ENCODE peak calls at places on chromosome 2, in four cellular contexts. One of them, this sample, is unnamed. For H3K4me1, the result is how much of the 10 kb centered on the place peaks cover.

GRCh38 chr2:225020157-225020864 is 22.0 kb downstream of the DOCK10 start:
- DNase-seq in neuronal stem cell: no peak
- DNase-seq in HCT116: no peak
- DNase-seq in cardiac muscle cell: no peak
- DNase-seq in this sample: no peak

GRCh38 chr2:145617906-145618305 is 1098.0 kb upstream of the ZEB2 start:
- DNase-seq in HCT116: no peak
- DNase-seq in cardiac muscle cell: no peak
- DNase-seq in neuronal stem cell: no peak
- DNase-seq in this sample: no peak

GRCh38 chr2:142040554-142040953 is 90.3 kb downstream of the LRP1B start:
- DNase-seq in HCT116: no peak
- DNase-seq in neuronal stem cell: no peak
- DNase-seq in cardiac muscle cell: no peak
- DNase-seq in this sample: no peak

GRCh38 chr2:151097930-151098329 is 163.7 kb downstream of the RBM43 start:
- DNase-seq in HCT116: no peak
- DNase-seq in neuronal stem cell: no peak
- DNase-seq in cardiac muscle cell: no peak
- DNase-seq in this sample: no peak

GRCh38 chr2:128311216-128311754 is 7.4 kb downstream of the HS6ST1 start:
- DNase-seq in HCT116: no peak
- DNase-seq in cardiac muscle cell: no peak
- DNase-seq in neuronal stem cell: no peak
- DNase-seq in this sample: peak

GRCh38 chr2:179594268-179595112 is 266.9 kb downstream of the ZNF385B start:
- DNase-seq in cardiac muscle cell: no peak
- DNase-seq in neuronal stem cell: no peak
- DNase-seq in HCT116: no peak
- DNase-seq in this sample: no peak

GRCh38 chr2:14781148-14781547 is 148.6 kb downstream of the LRATD1 start:
- DNase-seq in HCT116: no peak
- DNase-seq in cardiac muscle cell: no peak
- DNase-seq in neuronal stem cell: no peak
- DNase-seq in this sample: no peak

GRCh38 chr2:43178602-43179542 is 47.5 kb downstream of the ZFP36L2 start:
- DNase-seq in neuronal stem cell: no peak
- DNase-seq in HCT116: peak
- DNase-seq in cardiac muscle cell: peak
- DNase-seq in this sample: no peak

GRCh38 chr2:28588231-28588725 is 92.4 kb downstream of the PLB1 start:
- DNase-seq in neuronal stem cell: no peak
- DNase-seq in cardiac muscle cell: no peak
- DNase-seq in HCT116: no peak
- DNase-seq in this sample: no peak

GRCh38 chr2:151733781-151734672 is at the start of gene NEB:
- DNase-seq in neuronal stem cell: no peak
- DNase-seq in HCT116: no peak
- DNase-seq in cardiac muscle cell: no peak
- DNase-seq in this sample: no peak

DNA sequence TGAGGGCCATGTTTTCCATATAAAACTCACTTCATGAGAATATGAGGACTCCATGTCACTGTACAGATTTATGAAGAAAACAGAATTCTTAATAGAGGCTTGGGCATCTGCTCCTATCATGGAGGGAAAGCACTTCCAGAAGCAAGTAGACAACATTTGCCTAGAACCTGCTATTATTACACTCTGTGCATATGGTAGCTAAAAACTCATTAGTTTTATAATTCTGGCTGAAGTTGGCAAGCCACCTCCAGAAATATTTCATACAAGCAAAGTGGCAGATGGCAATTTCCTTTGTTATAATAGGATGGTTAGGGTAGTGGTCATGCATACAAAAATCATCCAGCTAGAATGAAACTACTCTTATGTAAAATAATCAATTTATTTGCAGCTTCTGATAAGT is 65.8 kb upstream of the TLK1 start:
- DNase-seq in cardiac muscle cell: no peak
- DNase-seq in neuronal stem cell: no peak
- DNase-seq in HCT116: no peak
- DNase-seq in this sample: no peak
- H3K4me3 ChIP-seq in cardiac muscle cell: no peak
- H3K4me3 ChIP-seq in neuronal stem cell: no peak
- H3K4me3 ChIP-seq in HCT116: no peak
- H3K4me3 ChIP-seq in this sample: no peak

GRCh38 chr2:239247401-239248245 is 153.2 kb downstream of the HDAC4 start:
- DNase-seq in neuronal stem cell: no peak
- DNase-seq in HCT116: peak
- DNase-seq in cardiac muscle cell: no peak
- DNase-seq in this sample: no peak
- H3K4me1 ChIP-seq in neuronal stem cell: under half
- H3K4me1 ChIP-seq in HCT116: half or more
- H3K4me1 ChIP-seq in cardiac muscle cell: under half
- H3K4me1 ChIP-seq in this sample: under half

GRCh38 chr2:149329068-149329467 is 1.3 kb upstream of the LYPD6 start:
- DNase-seq in cardiac muscle cell: no peak
- DNase-seq in HCT116: peak
- DNase-seq in neuronal stem cell: no peak
- DNase-seq in this sample: no peak
- H3K4me3 ChIP-seq in cardiac muscle cell: peak
- H3K4me3 ChIP-seq in HCT116: no peak
- H3K4me3 ChIP-seq in neuronal stem cell: no peak
- H3K4me3 ChIP-seq in this sample: no peak

GRCh38 chr2:69223759-69224494 is 163.1 kb downstream of the GFPT1 start:
- DNase-seq in HCT116: no peak
- DNase-seq in neuronal stem cell: no peak
- DNase-seq in cardiac muscle cell: no peak
- DNase-seq in this sample: no peak
- H3K4me1 ChIP-seq in HCT116: under half
- H3K4me1 ChIP-seq in neuronal stem cell: under half
- H3K4me1 ChIP-seq in cardiac muscle cell: under half
- H3K4me1 ChIP-seq in this sample: under half

GRCh38 chr2:196241175-196241574 is 69.8 kb upstream of the STK17B start:
- DNase-seq in HCT116: no peak
- DNase-seq in neuronal stem cell: no peak
- DNase-seq in cardiac muscle cell: no peak
- DNase-seq in this sample: no peak

GRCh38 chr2:196244516-196244915 is 73.1 kb upstream of the STK17B start:
- DNase-seq in neuronal stem cell: no peak
- DNase-seq in HCT116: no peak
- DNase-seq in cardiac muscle cell: no peak
- DNase-seq in this sample: no peak

GRCh38 chr2:196242131-196242620 is 70.8 kb upstream of the STK17B start:
- DNase-seq in neuronal stem cell: no peak
- DNase-seq in HCT116: no peak
- DNase-seq in cardiac muscle cell: no peak
- DNase-seq in this sample: no peak

GRCh38 chr2:196238836-196239380 is 67.5 kb upstream of the STK17B start:
- DNase-seq in neuronal stem cell: no peak
- DNase-seq in HCT116: no peak
- DNase-seq in cardiac muscle cell: no peak
- DNase-seq in this sample: no peak

GRCh38 chr2:196239622-196240587 is 68.5 kb upstream of the STK17B start:
- DNase-seq in neuronal stem cell: no peak
- DNase-seq in HCT116: peak
- DNase-seq in cardiac muscle cell: no peak
- DNase-seq in this sample: peak
- H3K4me3 ChIP-seq in neuronal stem cell: no peak
- H3K4me3 ChIP-seq in HCT116: no peak
- H3K4me3 ChIP-seq in cardiac muscle cell: no peak
- H3K4me3 ChIP-seq in this sample: peak

DNA sequence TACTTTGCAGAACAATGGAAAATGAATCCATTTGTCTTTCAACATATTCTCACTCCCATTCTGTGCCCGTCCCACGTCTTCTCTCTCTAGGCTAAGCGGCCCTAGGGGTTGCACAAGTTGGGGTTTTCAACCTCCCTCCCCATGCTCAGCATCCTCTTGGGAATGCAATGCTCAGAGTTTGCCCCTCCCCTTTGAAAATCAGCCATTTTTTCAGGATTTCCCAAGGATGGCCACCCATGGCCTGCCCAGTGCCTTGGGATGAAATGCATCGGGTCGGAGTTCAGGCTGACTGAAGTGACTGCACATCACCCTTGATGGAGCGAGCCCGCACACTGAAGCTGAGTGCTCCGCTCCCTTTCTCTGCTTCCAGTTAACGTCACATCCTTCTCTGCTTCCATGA is 87.9 kb downstream of the TNS1 start:
- DNase-seq in HCT116: no peak
- DNase-seq in neuronal stem cell: no peak
- DNase-seq in cardiac muscle cell: no peak
- DNase-seq in this sample: no peak
- H3K4me1 ChIP-seq in HCT116: under half
- H3K4me1 ChIP-seq in neuronal stem cell: under half
- H3K4me1 ChIP-seq in cardiac muscle cell: half or more
- H3K4me1 ChIP-seq in this sample: under half

GRCh38 chr2:189662674-189663226 is 1.5 kb downstream of the ASNSD1 start:
- DNase-seq in cardiac muscle cell: no peak
- DNase-seq in neuronal stem cell: no peak
- DNase-seq in HCT116: no peak
- DNase-seq in this sample: no peak
- H3K4me3 ChIP-seq in cardiac muscle cell: peak
- H3K4me3 ChIP-seq in neuronal stem cell: no peak
- H3K4me3 ChIP-seq in HCT116: peak
- H3K4me3 ChIP-seq in this sample: peak

DNA sequence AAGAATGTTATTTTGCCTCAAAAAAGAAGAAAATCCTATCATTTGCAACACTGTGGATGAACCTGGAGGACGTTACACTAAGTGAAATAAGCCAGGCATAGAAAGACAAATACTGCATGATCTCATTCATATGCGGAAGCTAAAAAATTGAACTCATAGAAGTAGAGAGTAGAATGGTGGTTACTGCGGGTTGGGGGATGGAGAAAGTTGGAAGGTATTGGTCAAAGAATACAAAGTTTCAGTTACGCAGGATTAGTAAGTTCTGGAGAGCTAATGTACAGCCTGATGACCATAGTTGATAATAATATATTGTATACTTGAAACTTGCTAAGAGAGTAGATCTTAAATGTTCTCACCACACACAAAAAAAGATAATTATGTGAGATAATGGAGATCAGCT is 5.0 kb upstream of the GALNT5 start:
- DNase-seq in HCT116: no peak
- DNase-seq in cardiac muscle cell: no peak
- DNase-seq in neuronal stem cell: no peak
- DNase-seq in this sample: no peak
- H3K4me1 ChIP-seq in HCT116: under half
- H3K4me1 ChIP-seq in cardiac muscle cell: under half
- H3K4me1 ChIP-seq in neuronal stem cell: under half
- H3K4me1 ChIP-seq in this sample: under half

This sample was measured in CD8-positive, alpha-beta memory T cell.